ENCODE peak calls at places on chromosomes 2 and 18, in ten cellular contexts. V, R, Q, D, G, F, A, S, U and X are unnamed samples.

GRCh38 chr18:64919971-64920370 is 771.1 kb upstream of the LINC00305 start:
- DNase-seq in S (no peak), D (no peak), F (no peak), R (no peak), V (no peak), A (no peak), G (no peak), Q (no peak), U (no peak), X (no peak)

GRCh38 chr18:3821524-3821923 is 371.6 kb downstream of the TGIF1 start:
- DNase-seq in U (no peak), G (no peak), A (no peak), Q (no peak), D (no peak), F (no peak), V (no peak), S (no peak), R (no peak), X (no peak)

GRCh38 chr2:192379736-192380135 is 185.0 kb upstream of the TMEFF2 start:
- DNase-seq in A (no peak), S (no peak), V (no peak), U (no peak), Q (no peak), G (no peak), F (no peak), D (no peak), R (no peak), X (no peak)

GRCh38 chr2:124241-124880 is 78.1 kb upstream of the FAM110C start:
- DNase-seq in A (no peak), U (no peak), Q (no peak), D (no peak), R (no peak), S (no peak), G (no peak), V (no peak), F (no peak), X (no peak)

GRCh38 chr2:138867341-138867740 is 87.2 kb upstream of the NXPH2 start:
- DNase-seq in Q (no peak), A (no peak), F (no peak), S (no peak), G (no peak), U (no peak), R (no peak), D (no peak), V (no peak), X (no peak)

GRCh38 chr2:11827547-11827946 is 81.1 kb downstream of the LPIN1 start:
- DNase-seq in R (no peak), S (no peak), F (no peak), Q (no peak), D (no peak), G (no peak), V (no peak), U (no peak), A (no peak), X (no peak)

GRCh38 chr2:164802095-164802744 is 39.4 kb downstream of the COBLL1 start:
- DNase-seq in A (no peak), R (no peak), V (no peak), Q (no peak), U (no peak), F (no peak), D (no peak), G (no peak), S (no peak), X (no peak)

GRCh38 chr18:55334875-55335274 is 253.1 kb downstream of the TCF4 start:
- DNase-seq in F (no peak), D (no peak), Q (peak), G (no peak), R (no peak), A (no peak), S (peak), V (no peak), U (peak), X (no peak)

GRCh38 chr2:130807659-130808385 is 28.9 kb upstream of the ARHGEF4 start:
- DNase-seq in U (no peak), Q (peak), D (no peak), F (no peak), G (no peak), S (no peak), A (no peak), V (no peak), R (peak), X (no peak)